ENCODE peak calls at places on chromosomes 5 and 9, in eight cellular contexts. X is stimulated activated CD4-positive, alpha-beta T cell treated with anti-CD3 and anti-CD28 coated beads, TNF-alpha, amount 100 ng/mL, for 1 hour; R is NCI-H1092; A is NCI-H1436; Q is uterus; O is T-helper 1 cell; Y is mesendoderm; J is stromal cell of bone marrow. L is an unnamed sample.

GRCh38 chr5:661891-662750 is 31.0 kb downstream of the TPPP start:
- DNase-seq in O (no peak), Y (no peak), X (no peak), A (no peak), R (no peak), Q (no peak), J (no peak), L (no peak)

GRCh38 chr5:30099634-30100033 is 1093.9 kb upstream of the CDH6 start:
- DNase-seq in R (peak; percentile 1), Q (no peak), O (no peak), J (peak; percentile 0), A (no peak), Y (peak; percentile 43), X (no peak), L (no peak)

GRCh38 chr5:66757219-66757833 is 161.1 kb downstream of the MAST4 start:
- DNase-seq in R (peak; percentile 5), Q (peak; percentile 55), X (no peak), O (no peak), J (peak; percentile 33), Y (peak; percentile 44), A (peak; percentile 47), L (no peak)

GRCh38 chr5:80269991-80270438 is 14.2 kb upstream of the SERINC5 start:
- DNase-seq in Q (no peak), O (no peak), R (no peak), J (no peak), Y (no peak), X (no peak), A (no peak), L (no peak)

GRCh38 chr9:121652037-121652837 is 803 bp downstream of the DAB2IP start:
- DNase-seq in X (no peak), Y (peak; percentile 70), J (no peak), A (no peak), R (no peak), Q (peak; percentile 61), O (no peak), L (no peak)

GRCh38 chr5:115636008-115636407 is 10.2 kb upstream of the TMED7 start:
- DNase-seq in Y (no peak), O (no peak), J (no peak), Q (no peak), R (no peak), A (no peak), X (no peak), L (no peak)

GRCh38 chr9:125949247-125949646 is 202.1 kb downstream of the PBX3 start:
- DNase-seq in R (no peak), A (no peak), Q (no peak), O (no peak), Y (no peak), J (no peak), X (no peak), L (no peak)

GRCh38 chr9:116504081-116504480 is 183.0 kb upstream of the TRIM32 start:
- DNase-seq in O (no peak), X (no peak), A (no peak), Y (no peak), R (no peak), J (no peak), Q (no peak), L (no peak)

GRCh38 chr5:126433708-126434107 is 10.5 kb downstream of the GRAMD2B start:
- DNase-seq in Q (no peak), X (no peak), A (no peak), R (no peak), J (no peak), Y (no peak), O (no peak), L (no peak)

GRCh38 chr9:29160763-29161353 is 1587.6 kb upstream of the C9orf72 start:
- DNase-seq in A (no peak), Y (no peak), Q (no peak), J (no peak), O (no peak), R (no peak), X (no peak), L (no peak)

GRCh38 chr5:72294473-72294872 is 25.6 kb downstream of the MRPS27 start:
- DNase-seq in Y (no peak), R (no peak), A (no peak), X (no peak), O (no peak), Q (no peak), J (no peak), L (no peak)

GRCh38 chr5:91293131-91293530 is 90.0 kb downstream of the ARRDC3 start:
- DNase-seq in A (no peak), R (no peak), Y (peak; percentile 92), X (no peak), J (no peak), O (no peak), Q (no peak), L (no peak)

GRCh38 chr5:140294753-140295152 is 8.1 kb downstream of the PFDN1 start:
- DNase-seq in Y (no peak), J (no peak), Q (no peak), X (no peak), A (no peak), R (no peak), O (no peak), L (no peak)

GRCh38 chr5:151595411-151595826 is 4.3 kb upstream of the FAT2 start:
- DNase-seq in Y (no peak), O (no peak), X (no peak), A (no peak), R (no peak), Q (no peak), J (no peak), L (no peak)

GRCh38 chr5:157714036-157714435 is 17.2 kb upstream of the THG1L start:
- DNase-seq in O (no peak), R (no peak), A (no peak), Q (no peak), X (no peak), J (no peak), Y (no peak), L (no peak)

GRCh38 chr5:54535149-54535844 is 17.7 kb downstream of the SNX18 start:
- DNase-seq in R (no peak), X (no peak), J (no peak), A (no peak), O (no peak), Y (no peak), Q (no peak), L (no peak)

GRCh38 chr5:168311061-168311566 is 19.7 kb downstream of the WWC1 start:
- DNase-seq in Q (no peak), X (no peak), R (no peak), O (no peak), Y (peak; percentile 55), A (no peak), J (no peak), L (no peak)

GRCh38 chr5:102910240-102911226 is 155.4 kb downstream of the PAM start:
- DNase-seq in R (no peak), Q (no peak), X (no peak), Y (peak; percentile 56), O (no peak), A (no peak), J (no peak), L (no peak)

L was measured in central memory CD8-positive, alpha-beta T cell.